ENCODE peak calls at places on chromosomes 5 and 9, in eight cellular contexts. J, P, V, A, L, G, Q and Z are unnamed samples.

GRCh38 chr9:2198956-2199635 is 183.9 kb downstream of the SMARCA2 start:
- DNase-seq in Q (no peak), V (no peak), J (no peak), L (no peak), P (no peak), G (no peak), A (no peak), Z (no peak)

GRCh38 chr9:131667576-131667975 is 72.3 kb downstream of the RAPGEF1 start:
- DNase-seq in A (no peak), L (no peak), G (no peak), J (peak; percentile 72), V (no peak), P (no peak), Q (no peak), Z (no peak)

GRCh38 chr5:138611295-138612220 is 36.4 kb upstream of the HSPA9 start:
- DNase-seq in P (no peak), V (no peak), L (no peak), Q (peak; percentile 78), A (peak; percentile 19), J (peak; percentile 9), G (peak; percentile 53), Z (peak; percentile 80)

GRCh38 chr9:107705521-107705920 is 216.0 kb upstream of the KLF4 start:
- DNase-seq in A (no peak), Q (no peak), J (no peak), P (no peak), L (no peak), V (no peak), G (no peak), Z (no peak)

GRCh38 chr5:149940077-149940574 is 4.5 kb downstream of the PDE6A start:
- DNase-seq in Q (no peak), V (no peak), A (no peak), G (no peak), L (no peak), P (no peak), J (no peak), Z (no peak)

GRCh38 chr9:21558627-21559401 is 76.7 kb upstream of the IFNE start:
- DNase-seq in Q (no peak), A (peak; percentile 29), G (no peak), J (peak; percentile 11), L (no peak), V (no peak), P (no peak), Z (peak; percentile 4)

GRCh38 chr5:41728281-41728680 is 141.9 kb downstream of the OXCT1 start:
- DNase-seq in P (no peak), V (no peak), L (no peak), G (no peak), A (no peak), Q (no peak), J (no peak), Z (no peak)

GRCh38 chr9:136823136-136824046 is 15.6 kb downstream of the RABL6 start:
- DNase-seq in P (no peak), G (no peak), J (no peak), A (no peak), L (peak; percentile 59), V (no peak), Q (no peak), Z (no peak)

GRCh38 chr5:176716320-176716719 is 69.0 kb downstream of the TSPAN17 start:
- DNase-seq in Q (no peak), J (no peak), G (no peak), L (no peak), A (no peak), V (peak; percentile 78), P (no peak), Z (peak; percentile 28)

GRCh38 chr5:69212022-69212421 is 22.6 kb downstream of the CENPH start:
- DNase-seq in V (no peak), G (no peak), P (no peak), L (no peak), J (no peak), A (no peak), Q (no peak), Z (no peak)

GRCh38 chr9:28031521-28032177 is 458.4 kb upstream of the C9orf72 start:
- DNase-seq in P (no peak), L (no peak), V (no peak), Q (no peak), G (no peak), J (no peak), A (no peak), Z (peak; percentile 97)

GRCh38 chr5:136166909-136167308 is 26.1 kb downstream of the SMIM32 start:
- DNase-seq in P (no peak), V (no peak), A (no peak), Q (no peak), G (no peak), L (no peak), J (no peak), Z (no peak)

GRCh38 chr5:149632311-149633251 is 51.3 kb downstream of the ARHGEF37 start:
- DNase-seq in A (no peak), V (no peak), J (peak; percentile 30), P (no peak), L (no peak), G (no peak), Q (peak; percentile 59), Z (no peak)

GRCh38 chr9:15231788-15232635 is 75.0 kb downstream of the TTC39B start:
- DNase-seq in Q (peak; percentile 68), L (no peak), V (no peak), G (no peak), P (no peak), A (no peak), J (peak; percentile 18), Z (peak; percentile 64)

GRCh38 chr5:177455661-177456590 is 9.3 kb downstream of the PRR7 start:
- DNase-seq in L (peak; percentile 98), J (peak; percentile 99), A (peak; percentile 86), G (peak; percentile 69), P (peak; percentile 80), Q (peak; percentile 88), V (peak; percentile 63), Z (peak; percentile 95)

GRCh38 chr9:26500471-26500870 is 392.1 kb downstream of the CAAP1 start:
- DNase-seq in P (no peak), V (no peak), G (no peak), A (no peak), J (no peak), Q (no peak), L (no peak), Z (no peak)

GRCh38 chr9:19456996-19457693 is 48.3 kb downstream of the ACER2 start:
- DNase-seq in A (peak; percentile 70), P (peak; percentile 15), J (peak; percentile 57), V (peak; percentile 46), G (peak; percentile 22), L (no peak), Q (peak; percentile 83), Z (peak; percentile 81)

GRCh38 chr9:133944746-133945135 is 47.4 kb downstream of the VAV2 start:
- DNase-seq in J (no peak), G (no peak), L (peak; percentile 81), P (no peak), A (no peak), Q (no peak), V (no peak), Z (peak; percentile 31)

GRCh38 chr9:102974530-102974929 is 20.6 kb upstream of the CYLC2 start:
- DNase-seq in A (no peak), Q (no peak), J (no peak), P (no peak), L (no peak), G (no peak), V (no peak), Z (no peak)

GRCh38 chr5:132425009-132425937 is 55.8 kb downstream of the SLC22A5 start:
- DNase-seq in P (no peak), A (peak; percentile 71), J (peak; percentile 65), G (no peak), V (no peak), Q (no peak), L (no peak), Z (no peak)

GRCh38 chr5:143248822-143249579 is 154.5 kb downstream of the NR3C1 start:
- DNase-seq in A (no peak), G (no peak), V (no peak), Q (no peak), L (no peak), P (no peak), J (no peak), Z (no peak)

GRCh38 chr5:157686841-157687554 is 15.7 kb downstream of the C5orf52 start:
- DNase-seq in G (no peak), A (no peak), L (no peak), J (no peak), V (no peak), P (no peak), Q (no peak), Z (peak; percentile 50)

GRCh38 chr5:40976836-40977235 is 67.5 kb downstream of the C7 start:
- DNase-seq in G (no peak), L (no peak), V (no peak), J (no peak), A (no peak), P (no peak), Q (no peak), Z (peak; percentile 79)

GRCh38 chr5:138346889-138347288 is 5.6 kb upstream of the KDM3B start:
- DNase-seq in V (no peak), J (no peak), G (no peak), Q (no peak), P (no peak), A (no peak), L (no peak), Z (no peak)

GRCh38 chr5:177300236-177300880 is 3.2 kb downstream of the RAB24 start:
- DNase-seq in G (no peak), V (no peak), J (peak; percentile 72), Q (peak; percentile 44), P (peak; percentile 47), A (peak; percentile 41), L (peak; percentile 73), Z (no peak)

GRCh38 chr9:5842926-5843325 is 10.0 kb upstream of the ERMP1 start:
- DNase-seq in Q (no peak), G (no peak), J (no peak), V (no peak), P (no peak), A (no peak), L (no peak), Z (no peak)

GRCh38 chr5:98259595-98259994 is 513.9 kb upstream of the RGMB start:
- DNase-seq in G (no peak), L (no peak), P (no peak), Q (no peak), J (no peak), V (no peak), A (no peak), Z (no peak)

GRCh38 chr9:1267141-1267570 is 217.0 kb downstream of the DMRT2 start:
- DNase-seq in V (no peak), A (no peak), Q (no peak), J (no peak), L (no peak), P (no peak), G (no peak), Z (no peak)